ENCODE peak calls at places on chromosome 9, in four cellular contexts. H, N, K and S are unnamed samples.

GRCh38 chr9:92740446-92740961 is 24.1 kb downstream of the BICD2 start:
- DNase-seq in N (no peak), H (no peak), K (no peak), S (no peak)

GRCh38 chr9:83166369-83166768 is 103.4 kb upstream of the RASEF start:
- DNase-seq in N (peak; percentile 78), H (peak; percentile 17), K (no peak), S (no peak)

GRCh38 chr9:130051855-130052254 is 1.9 kb upstream of the GPR107 start:
- DNase-seq in N (no peak), K (no peak), H (no peak), S (no peak)

GRCh38 chr9:71036501-71036900 is 84.9 kb downstream of the TRPM3 start:
- DNase-seq in K (no peak), H (no peak), N (peak; percentile 38), S (no peak)

GRCh38 chr9:27534131-27534530 is 4.5 kb upstream of the MOB3B start:
- DNase-seq in N (no peak), K (no peak), H (no peak), S (no peak)

GRCh38 chr9:88044200-88044599 is 69.9 kb upstream of the CDK20 start:
- DNase-seq in N (no peak), H (no peak), K (no peak), S (no peak)

GRCh38 chr9:61665829-61666228 is 476.0 kb downstream of the SPATA31A7 start:
- DNase-seq in K (no peak), H (no peak), N (peak; percentile 9), S (no peak)

GRCh38 chr9:16719921-16720320 is 150.5 kb downstream of the BNC2 start:
- DNase-seq in H (no peak), K (no peak), N (no peak), S (no peak)

GRCh38 chr9:128917151-128917849 is 3.5 kb upstream of the PHYHD1 start:
- DNase-seq in N (peak; percentile 88), H (no peak), K (no peak), S (no peak)

GRCh38 chr9:92147854-92148184 is 32.6 kb upstream of the SPTLC1 start:
- DNase-seq in H (no peak), K (no peak), N (no peak), S (no peak)

GRCh38 chr9:87338075-87338989 is 159.3 kb upstream of the DAPK1 start:
- DNase-seq in H (no peak), N (no peak), K (no peak), S (no peak)

GRCh38 chr9:33375238-33375840 is 27.0 kb downstream of the AQP7 start:
- DNase-seq in N (no peak), K (no peak), H (peak; percentile 50), S (no peak)

GRCh38 chr9:135533674-135534073 is 12.3 kb upstream of the OBP2A start:
- DNase-seq in H (no peak), N (peak; percentile 18), K (no peak), S (no peak)

GRCh38 chr9:76687861-76688374 is 76.3 kb upstream of the PCA3 start:
- DNase-seq in K (no peak), H (no peak), N (peak; percentile 27), S (no peak)

GRCh38 chr9:96141666-96142065 is 160.3 kb downstream of the HSD17B3 start:
- DNase-seq in H (no peak), N (no peak), K (no peak), S (no peak)

GRCh38 chr9:104313396-104314110 is 190.5 kb upstream of the OR13F1 start:
- DNase-seq in N (no peak), K (peak; percentile 30), H (no peak), S (no peak)

DNA sequence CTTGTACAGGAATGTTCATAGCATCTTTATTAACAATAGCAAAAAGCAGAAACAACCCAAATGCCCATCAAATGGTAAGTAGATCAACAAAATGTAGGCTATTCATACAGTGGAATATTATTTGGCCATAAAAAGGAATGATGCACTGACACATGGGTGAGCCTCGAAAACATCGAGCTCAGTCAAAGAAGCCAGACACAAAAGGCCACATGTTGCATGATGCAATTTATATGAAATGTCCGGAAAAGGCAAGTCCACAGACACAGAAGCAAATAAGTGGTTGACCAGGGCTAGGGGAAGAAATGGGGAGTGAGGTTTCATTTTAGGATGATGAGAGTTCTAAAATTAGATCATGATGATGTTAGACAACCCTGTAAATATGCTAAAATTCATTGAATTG is 16.5 kb upstream of the SLC2A8 start:
- DNase-seq in N (no peak), K (no peak), H (no peak), S (peak; percentile 0)
- TF ChIP-seq CTCF in N (no peak), K (no peak), H (no peak), S (no peak)

GRCh38 chr9:127158995-127159801 is 36.8 kb upstream of the ANGPTL2 start:
- DNase-seq in N (peak; percentile 26), H (no peak), K (peak; percentile 68), S (no peak)
- TF ChIP-seq CTCF in N (no peak), H (no peak), K (no peak), S (no peak)

DNA sequence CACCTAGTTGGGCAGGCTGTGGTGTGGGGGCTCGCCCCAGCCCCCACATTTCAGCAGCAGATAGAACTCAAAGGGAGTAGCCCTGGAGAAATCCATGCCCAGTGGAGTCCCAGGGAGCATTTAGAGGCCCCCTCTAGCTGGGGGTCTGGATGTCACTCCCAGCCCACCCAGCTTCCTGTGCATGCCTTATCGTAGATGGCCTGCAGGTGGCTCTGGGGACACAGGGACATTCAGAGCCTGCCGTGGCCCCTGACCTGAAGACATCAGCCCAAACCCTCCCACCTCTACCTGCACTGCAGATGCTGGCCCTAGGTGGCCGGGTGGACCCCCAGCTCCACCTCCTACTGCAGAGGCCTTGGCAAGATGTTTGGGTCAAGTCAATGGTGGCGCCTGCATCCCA is 49.0 kb upstream of the LMX1B start:
- DNase-seq in K (no peak), H (no peak), N (no peak), S (no peak)
- TF ChIP-seq CTCF in K (peak; percentile 54), H (peak; percentile 40), N (no peak), S (no peak)

GRCh38 chr9:79572891-79573696 is 1.3 kb downstream of the TLE4 start:
- DNase-seq in N (peak; percentile 51), H (peak; percentile 62), K (peak; percentile 51), S (peak; percentile 27)
- TF ChIP-seq CTCF in N (no peak), H (no peak), K (no peak), S (no peak)

DNA sequence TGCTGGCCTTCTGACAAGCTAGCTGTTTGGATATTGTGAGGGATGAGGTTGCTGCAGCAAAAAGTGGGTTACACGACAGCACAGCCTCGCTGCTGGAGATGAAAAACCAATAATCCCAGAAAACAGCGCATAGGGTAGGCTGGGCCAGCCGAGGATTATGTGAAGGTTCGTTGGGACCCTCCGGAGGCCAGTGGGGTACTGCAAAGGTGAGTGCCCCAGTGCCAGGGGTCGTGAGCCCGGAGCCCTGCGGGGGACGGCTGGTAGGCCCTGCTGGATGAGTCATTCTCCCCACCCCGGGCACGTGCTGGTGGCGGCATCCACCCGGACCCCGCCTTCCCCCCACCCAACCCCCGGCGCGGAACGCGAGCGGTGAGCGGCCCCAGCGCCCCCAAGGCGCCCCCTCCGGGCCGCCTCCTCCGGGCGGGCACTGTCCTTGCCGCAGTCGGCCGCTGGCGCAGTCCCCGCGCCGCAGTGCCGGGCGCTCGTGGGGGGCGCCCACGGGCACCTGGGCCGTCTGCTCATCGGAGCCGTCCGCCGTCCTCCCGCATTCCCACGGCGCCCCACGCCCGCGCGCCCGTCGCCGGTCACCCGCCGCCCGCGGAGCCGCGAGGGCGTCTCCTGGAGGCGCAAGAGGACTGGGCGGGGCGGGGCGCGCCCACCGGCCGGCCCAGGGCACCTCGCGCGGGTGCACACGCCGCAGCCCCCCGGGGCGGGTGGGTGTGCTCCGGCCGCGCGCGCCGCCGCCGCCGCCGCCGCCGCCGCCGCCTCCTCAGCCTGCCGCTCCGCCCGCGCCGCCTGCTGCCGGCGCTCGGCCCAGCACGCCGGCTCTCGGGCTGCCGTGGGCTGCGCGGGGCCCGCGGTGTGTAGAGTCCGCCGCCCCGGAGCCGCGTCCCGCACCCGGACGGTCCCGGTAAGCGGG is at the start of gene PHF24:
- DNase-seq in H (peak; percentile 65), N (no peak), K (peak; percentile 50), S (no peak)
- TF ChIP-seq CTCF in H (no peak), N (no peak), K (no peak), S (no peak)

DNA sequence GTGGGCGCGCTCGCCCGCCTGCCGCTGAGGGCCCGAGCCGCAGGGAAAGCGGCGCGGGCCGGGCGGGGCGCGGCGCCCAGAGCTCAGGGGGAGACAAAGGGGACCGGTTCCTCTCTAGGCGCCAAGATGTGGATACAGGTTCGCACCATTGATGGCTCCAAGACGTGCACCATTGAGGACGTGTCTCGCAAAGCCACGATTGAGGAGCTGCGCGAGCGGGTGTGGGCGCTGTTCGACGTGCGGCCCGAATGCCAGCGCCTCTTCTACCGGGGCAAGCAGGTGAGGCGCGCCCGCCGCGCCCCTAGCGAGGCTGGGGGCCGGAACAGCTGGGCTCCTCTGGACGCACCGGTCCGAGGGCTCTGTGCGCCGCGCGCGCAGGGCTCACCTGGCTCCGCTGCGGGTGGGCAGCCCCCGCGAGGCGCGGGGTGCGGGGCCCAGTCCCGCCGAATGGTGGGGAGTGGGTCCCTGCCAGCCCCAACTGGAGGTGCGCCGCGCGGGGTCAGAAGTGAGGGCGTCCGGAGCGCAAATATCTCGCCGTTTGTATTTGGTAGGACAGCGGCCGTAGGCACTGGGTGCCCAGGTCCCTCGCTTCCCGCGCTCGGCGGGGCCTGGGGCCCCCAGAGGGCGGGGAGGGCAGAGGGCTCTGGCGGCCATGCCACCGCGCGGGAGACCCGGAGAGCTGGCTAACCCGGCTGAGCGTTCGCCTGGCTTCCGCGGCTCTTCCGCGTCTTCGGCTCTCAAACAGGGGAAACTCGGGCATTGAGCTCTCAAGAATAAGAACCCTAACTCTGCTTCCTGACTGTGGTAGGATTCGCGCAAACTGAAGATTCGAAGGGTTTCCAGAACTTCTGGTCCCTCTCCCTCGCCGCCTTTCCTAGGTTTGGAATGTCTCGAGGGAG is 615 bp downstream of the UHRF2 start:
- DNase-seq in K (peak; percentile 39), H (no peak), N (peak; percentile 42), S (peak; percentile 59)
- TF ChIP-seq CTCF in K (no peak), H (no peak), N (no peak), S (no peak)